ENCODE peak calls at places on chromosomes 16 and 17, in eight cellular contexts. One of them, this sample, is unnamed. For H3K27me3 and H3K4me1, the result is how much of the 10 kb centered on the place peaks cover.

GRCh38 chr16:66365588-66365987 is 903 bp upstream of the CDH5 start:
- DNase-seq in psoas muscle: peak
- DNase-seq in Peyer's patch: no peak
- DNase-seq in cardiac muscle cell: no peak
- DNase-seq in neural progenitor cell: no peak
- DNase-seq in aorta: no peak
- DNase-seq in testis: peak
- DNase-seq in endothelial cell of umbilical vein: peak
- DNase-seq in this sample: no peak

GRCh38 chr16:69367980-69368379 is 16.4 kb upstream of the TMED6 start:
- DNase-seq in Peyer's patch: no peak
- DNase-seq in cardiac muscle cell: no peak
- DNase-seq in psoas muscle: no peak
- DNase-seq in testis: no peak
- DNase-seq in endothelial cell of umbilical vein: peak
- DNase-seq in neural progenitor cell: no peak
- DNase-seq in aorta: no peak
- DNase-seq in this sample: no peak

GRCh38 chr17:8799001-8799850 is at the start of gene MFSD6L:
- DNase-seq in Peyer's patch: peak
- DNase-seq in testis: no peak
- DNase-seq in endothelial cell of umbilical vein: no peak
- DNase-seq in aorta: no peak
- DNase-seq in cardiac muscle cell: peak
- DNase-seq in neural progenitor cell: peak
- DNase-seq in psoas muscle: no peak
- DNase-seq in this sample: no peak

GRCh38 chr17:41382396-41382795 is 290 bp upstream of the KRT34 start:
- DNase-seq in testis: no peak
- DNase-seq in cardiac muscle cell: no peak
- DNase-seq in Peyer's patch: no peak
- DNase-seq in neural progenitor cell: no peak
- DNase-seq in aorta: no peak
- DNase-seq in endothelial cell of umbilical vein: no peak
- DNase-seq in psoas muscle: no peak
- DNase-seq in this sample: no peak

GRCh38 chr16:69499541-69500255 is 66.1 kb upstream of the NFAT5 start:
- DNase-seq in neural progenitor cell: no peak
- DNase-seq in psoas muscle: no peak
- DNase-seq in aorta: no peak
- DNase-seq in testis: no peak
- DNase-seq in Peyer's patch: no peak
- DNase-seq in endothelial cell of umbilical vein: no peak
- DNase-seq in cardiac muscle cell: no peak
- DNase-seq in this sample: no peak

GRCh38 chr16:17970816-17971291 is 365.7 kb downstream of the NPIPA8 start:
- DNase-seq in Peyer's patch: no peak
- DNase-seq in cardiac muscle cell: no peak
- DNase-seq in testis: peak
- DNase-seq in endothelial cell of umbilical vein: no peak
- DNase-seq in psoas muscle: peak
- DNase-seq in neural progenitor cell: no peak
- DNase-seq in aorta: no peak
- DNase-seq in this sample: no peak

GRCh38 chr17:42670199-42670924 is 6.4 kb downstream of the PLEKHH3 start:
- DNase-seq in aorta: no peak
- DNase-seq in testis: peak
- DNase-seq in cardiac muscle cell: no peak
- DNase-seq in psoas muscle: no peak
- DNase-seq in endothelial cell of umbilical vein: no peak
- DNase-seq in neural progenitor cell: peak
- DNase-seq in Peyer's patch: no peak
- DNase-seq in this sample: peak

GRCh38 chr16:12130691-12131302 is 154.3 kb downstream of the SNX29 start:
- DNase-seq in psoas muscle: no peak
- DNase-seq in neural progenitor cell: no peak
- DNase-seq in Peyer's patch: no peak
- DNase-seq in cardiac muscle cell: peak
- DNase-seq in endothelial cell of umbilical vein: no peak
- DNase-seq in testis: no peak
- DNase-seq in aorta: peak
- DNase-seq in this sample: no peak

GRCh38 chr16:29836623-29837022 is 16.4 kb downstream of the MVP start:
- DNase-seq in psoas muscle: no peak
- DNase-seq in cardiac muscle cell: no peak
- DNase-seq in Peyer's patch: no peak
- DNase-seq in testis: no peak
- DNase-seq in endothelial cell of umbilical vein: no peak
- DNase-seq in neural progenitor cell: no peak
- DNase-seq in aorta: no peak
- DNase-seq in this sample: no peak

GRCh38 chr16:17211797-17212196 is 259.0 kb downstream of the XYLT1 start:
- DNase-seq in aorta: no peak
- DNase-seq in testis: no peak
- DNase-seq in Peyer's patch: no peak
- DNase-seq in psoas muscle: no peak
- DNase-seq in neural progenitor cell: peak
- DNase-seq in endothelial cell of umbilical vein: no peak
- DNase-seq in cardiac muscle cell: peak
- DNase-seq in this sample: peak

GRCh38 chr16:11543676-11544393 is 42.9 kb downstream of the LITAF start:
- DNase-seq in Peyer's patch: no peak
- DNase-seq in aorta: no peak
- DNase-seq in psoas muscle: no peak
- DNase-seq in neural progenitor cell: peak
- DNase-seq in endothelial cell of umbilical vein: no peak
- DNase-seq in testis: no peak
- DNase-seq in cardiac muscle cell: no peak
- DNase-seq in this sample: no peak

GRCh38 chr17:56894859-56895455 is 18.9 kb downstream of the TRIM25 start:
- DNase-seq in endothelial cell of umbilical vein: no peak
- DNase-seq in aorta: no peak
- DNase-seq in testis: peak
- DNase-seq in Peyer's patch: no peak
- DNase-seq in psoas muscle: no peak
- DNase-seq in cardiac muscle cell: no peak
- DNase-seq in neural progenitor cell: no peak
- DNase-seq in this sample: no peak

GRCh38 chr17:74599531-74599939 is 7.5 kb upstream of the CD300LD start:
- DNase-seq in aorta: no peak
- DNase-seq in Peyer's patch: no peak
- DNase-seq in psoas muscle: no peak
- DNase-seq in endothelial cell of umbilical vein: no peak
- DNase-seq in neural progenitor cell: no peak
- DNase-seq in cardiac muscle cell: no peak
- DNase-seq in testis: no peak
- DNase-seq in this sample: no peak

GRCh38 chr17:78674156-78674555 is 97.0 kb upstream of the DNAH17 start:
- DNase-seq in Peyer's patch: no peak
- DNase-seq in cardiac muscle cell: no peak
- DNase-seq in neural progenitor cell: no peak
- DNase-seq in psoas muscle: no peak
- DNase-seq in endothelial cell of umbilical vein: no peak
- DNase-seq in testis: no peak
- DNase-seq in aorta: peak
- DNase-seq in this sample: no peak

GRCh38 chr17:58232707-58233156 is 5.7 kb upstream of the LPO start:
- DNase-seq in neural progenitor cell: no peak
- DNase-seq in psoas muscle: no peak
- DNase-seq in cardiac muscle cell: no peak
- DNase-seq in Peyer's patch: no peak
- DNase-seq in testis: peak
- DNase-seq in endothelial cell of umbilical vein: no peak
- DNase-seq in aorta: no peak
- DNase-seq in this sample: no peak

GRCh38 chr17:79994602-79995001 is 41.1 kb downstream of the TBC1D16 start:
- DNase-seq in testis: no peak
- DNase-seq in neural progenitor cell: no peak
- DNase-seq in cardiac muscle cell: no peak
- DNase-seq in endothelial cell of umbilical vein: no peak
- DNase-seq in aorta: no peak
- DNase-seq in psoas muscle: no peak
- DNase-seq in Peyer's patch: no peak
- DNase-seq in this sample: no peak

GRCh38 chr17:39950871-39951348 is 11.9 kb upstream of the GSDMA start:
- DNase-seq in testis: no peak
- DNase-seq in Peyer's patch: no peak
- DNase-seq in neural progenitor cell: no peak
- DNase-seq in psoas muscle: no peak
- DNase-seq in cardiac muscle cell: no peak
- DNase-seq in endothelial cell of umbilical vein: no peak
- DNase-seq in aorta: no peak
- DNase-seq in this sample: no peak

GRCh38 chr17:47736501-47737211 is 3.6 kb downstream of the TBX21 start:
- DNase-seq in aorta: peak
- DNase-seq in Peyer's patch: no peak
- DNase-seq in psoas muscle: no peak
- DNase-seq in cardiac muscle cell: no peak
- DNase-seq in testis: peak
- DNase-seq in endothelial cell of umbilical vein: no peak
- DNase-seq in neural progenitor cell: peak
- DNase-seq in this sample: no peak
- H3K27me3 ChIP-seq in aorta: under half
- H3K27me3 ChIP-seq in Peyer's patch: under half
- H3K27me3 ChIP-seq in psoas muscle: under half
- H3K27me3 ChIP-seq in cardiac muscle cell: half or more
- H3K27me3 ChIP-seq in testis: under half
- H3K27me3 ChIP-seq in endothelial cell of umbilical vein: under half
- H3K27me3 ChIP-seq in neural progenitor cell: half or more
- H3K27me3 ChIP-seq in this sample: under half

GRCh38 chr16:87705780-87706277 is 60.0 kb downstream of the KLHDC4 start:
- DNase-seq in Peyer's patch: no peak
- DNase-seq in psoas muscle: no peak
- DNase-seq in neural progenitor cell: peak
- DNase-seq in cardiac muscle cell: no peak
- DNase-seq in testis: no peak
- DNase-seq in endothelial cell of umbilical vein: no peak
- DNase-seq in aorta: no peak
- DNase-seq in this sample: no peak
- H3K4me1 ChIP-seq in Peyer's patch: under half
- H3K4me1 ChIP-seq in psoas muscle: under half
- H3K4me1 ChIP-seq in neural progenitor cell: under half
- H3K4me1 ChIP-seq in cardiac muscle cell: under half
- H3K4me1 ChIP-seq in testis: under half
- H3K4me1 ChIP-seq in endothelial cell of umbilical vein: under half
- H3K4me1 ChIP-seq in aorta: under half
- H3K4me1 ChIP-seq in this sample: under half

GRCh38 chr16:1065466-1066128 is 7.0 kb upstream of the SSTR5 start:
- DNase-seq in Peyer's patch: no peak
- DNase-seq in endothelial cell of umbilical vein: no peak
- DNase-seq in psoas muscle: no peak
- DNase-seq in aorta: no peak
- DNase-seq in cardiac muscle cell: no peak
- DNase-seq in testis: no peak
- DNase-seq in neural progenitor cell: no peak
- DNase-seq in this sample: no peak
- H3K27me3 ChIP-seq in Peyer's patch: under half
- H3K27me3 ChIP-seq in endothelial cell of umbilical vein: under half
- H3K27me3 ChIP-seq in psoas muscle: half or more
- H3K27me3 ChIP-seq in aorta: under half
- H3K27me3 ChIP-seq in cardiac muscle cell: under half
- H3K27me3 ChIP-seq in testis: under half
- H3K27me3 ChIP-seq in neural progenitor cell: under half
- H3K27me3 ChIP-seq in this sample: under half

GRCh38 chr17:7329360-7330098 is 394 bp upstream of the NEURL4 start:
- DNase-seq in aorta: peak
- DNase-seq in psoas muscle: peak
- DNase-seq in testis: peak
- DNase-seq in Peyer's patch: peak
- DNase-seq in endothelial cell of umbilical vein: peak
- DNase-seq in neural progenitor cell: peak
- DNase-seq in cardiac muscle cell: peak
- DNase-seq in this sample: peak

GRCh38 chr17:7336240-7337175 is at the start of gene ACAP1:
- DNase-seq in Peyer's patch: no peak
- DNase-seq in cardiac muscle cell: no peak
- DNase-seq in neural progenitor cell: no peak
- DNase-seq in psoas muscle: no peak
- DNase-seq in endothelial cell of umbilical vein: no peak
- DNase-seq in testis: no peak
- DNase-seq in aorta: no peak
- DNase-seq in this sample: peak

GRCh38 chr17:7330099-7331015 is 1.2 kb upstream of the NEURL4 start:
- DNase-seq in psoas muscle: peak
- DNase-seq in endothelial cell of umbilical vein: no peak
- DNase-seq in neural progenitor cell: peak
- DNase-seq in cardiac muscle cell: peak
- DNase-seq in testis: peak
- DNase-seq in aorta: peak
- DNase-seq in Peyer's patch: peak
- DNase-seq in this sample: no peak

GRCh38 chr17:7340179-7340578 is 3.9 kb downstream of the ACAP1 start:
- DNase-seq in aorta: no peak
- DNase-seq in testis: no peak
- DNase-seq in Peyer's patch: no peak
- DNase-seq in cardiac muscle cell: no peak
- DNase-seq in endothelial cell of umbilical vein: no peak
- DNase-seq in neural progenitor cell: no peak
- DNase-seq in psoas muscle: no peak
- DNase-seq in this sample: no peak

GRCh38 chr17:7334938-7335538 is 1.3 kb upstream of the ACAP1 start:
- DNase-seq in psoas muscle: no peak
- DNase-seq in aorta: no peak
- DNase-seq in cardiac muscle cell: no peak
- DNase-seq in neural progenitor cell: no peak
- DNase-seq in Peyer's patch: no peak
- DNase-seq in testis: no peak
- DNase-seq in endothelial cell of umbilical vein: no peak
- DNase-seq in this sample: no peak
- H3K4me1 ChIP-seq in psoas muscle: under half
- H3K4me1 ChIP-seq in aorta: under half
- H3K4me1 ChIP-seq in cardiac muscle cell: under half
- H3K4me1 ChIP-seq in neural progenitor cell: under half
- H3K4me1 ChIP-seq in Peyer's patch: under half
- H3K4me1 ChIP-seq in testis: under half
- H3K4me1 ChIP-seq in endothelial cell of umbilical vein: under half
- H3K4me1 ChIP-seq in this sample: under half

DNA sequence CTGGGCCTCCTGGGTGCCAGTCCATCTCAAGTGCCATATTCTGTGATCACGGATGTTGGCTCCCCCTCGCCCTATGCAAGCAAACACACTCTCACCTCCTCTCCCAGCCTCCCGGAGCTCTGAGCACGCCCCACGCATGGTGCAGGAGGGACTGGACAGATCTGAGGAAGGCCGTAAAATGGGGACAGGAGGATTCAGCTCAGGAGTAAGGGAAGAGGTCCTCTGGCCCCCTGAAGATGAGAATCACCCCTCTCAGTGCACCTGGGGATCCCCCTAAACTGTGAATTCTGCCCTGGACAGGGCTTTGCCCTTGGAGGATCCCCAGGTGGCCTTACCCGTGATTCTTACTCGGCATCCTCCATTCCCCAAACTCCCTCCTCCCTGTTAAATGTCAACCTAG is 15.6 kb downstream of the TMEM186 start:
- DNase-seq in aorta: no peak
- DNase-seq in Peyer's patch: no peak
- DNase-seq in cardiac muscle cell: no peak
- DNase-seq in endothelial cell of umbilical vein: no peak
- DNase-seq in neural progenitor cell: no peak
- DNase-seq in psoas muscle: no peak
- DNase-seq in testis: no peak
- DNase-seq in this sample: no peak
- H3K27me3 ChIP-seq in aorta: under half
- H3K27me3 ChIP-seq in Peyer's patch: under half
- H3K27me3 ChIP-seq in cardiac muscle cell: under half
- H3K27me3 ChIP-seq in endothelial cell of umbilical vein: under half
- H3K27me3 ChIP-seq in neural progenitor cell: under half
- H3K27me3 ChIP-seq in psoas muscle: under half
- H3K27me3 ChIP-seq in testis: under half
- H3K27me3 ChIP-seq in this sample: under half